ENCODE peak calls at places on chromosomes 6 and 20, in five cellular contexts. S, Q, P, X and W are unnamed samples.

GRCh38 chr6:44156494-44157151 is 2.0 kb upstream of the CAPN11 start:
- DNase-seq in S (peak), Q (no peak), P (no peak), X (no peak), W (no peak)

GRCh38 chr6:13012977-13013680 is 296.6 kb downstream of the PHACTR1 start:
- DNase-seq in S (peak), Q (no peak), P (peak), X (peak), W (peak)

GRCh38 chr6:12504325-12504966 is 212.1 kb upstream of the PHACTR1 start:
- DNase-seq in S (peak), Q (peak), P (no peak), X (no peak), W (no peak)

GRCh38 chr6:125114248-125114858 is 39.2 kb upstream of the TPD52L1 start:
- DNase-seq in S (peak), Q (peak), P (no peak), X (no peak), W (peak)

GRCh38 chr6:134753001-134753400 is 196.9 kb downstream of the ALDH8A1 start:
- DNase-seq in S (no peak), Q (no peak), P (no peak), X (no peak), W (no peak)

GRCh38 chr6:28142446-28142845 is 763 bp downstream of the ZKSCAN8 start:
- DNase-seq in S (no peak), Q (no peak), P (no peak), X (no peak), W (no peak)

GRCh38 chr20:58650181-58650775 is 805 bp upstream of the STX16 start:
- DNase-seq in S (no peak), Q (no peak), P (no peak), X (peak), W (peak)

GRCh38 chr6:22026160-22026678 is 270.6 kb downstream of the PRL start:
- DNase-seq in S (no peak), Q (no peak), P (no peak), X (no peak), W (no peak)

GRCh38 chr20:562232-562897 is 18.8 kb upstream of the CSNK2A1 start:
- DNase-seq in S (no peak), Q (no peak), P (no peak), X (no peak), W (no peak)

GRCh38 chr20:564195-564594 is 20.6 kb upstream of the CSNK2A1 start:
- DNase-seq in S (no peak), Q (no peak), P (no peak), X (no peak), W (no peak)

GRCh38 chr20:560680-561079 is 17.1 kb upstream of the CSNK2A1 start:
- DNase-seq in S (no peak), Q (no peak), P (no peak), X (no peak), W (no peak)

GRCh38 chr20:558117-558516 is 14.5 kb upstream of the CSNK2A1 start:
- DNase-seq in S (no peak), Q (no peak), P (no peak), X (no peak), W (no peak)

GRCh38 chr20:561437-562231 is 18.0 kb upstream of the CSNK2A1 start:
- DNase-seq in S (peak), Q (peak), P (peak), X (no peak), W (peak)
- TF ChIP-seq CTCF in S (peak), Q (peak), P (peak), X (peak), W (peak)

DNA sequence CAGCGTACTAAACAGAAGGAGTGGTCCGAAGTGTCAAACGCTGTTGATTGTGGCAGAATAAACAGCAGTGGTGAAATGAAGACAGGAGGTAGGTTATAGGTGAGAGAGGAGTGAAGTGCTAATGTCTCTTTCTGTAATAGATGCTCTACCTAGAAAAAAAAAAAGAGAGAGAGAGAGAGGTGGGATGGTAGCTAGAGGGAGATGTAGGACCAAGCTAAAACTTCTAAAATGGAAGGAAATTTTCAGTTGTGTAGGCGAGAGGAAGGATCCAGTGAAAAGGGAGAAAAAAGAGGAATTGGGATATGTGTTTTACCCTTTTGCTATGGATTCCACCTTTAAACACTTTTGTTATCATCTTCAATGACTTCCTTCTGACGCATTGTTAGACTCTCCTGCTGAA is 126.5 kb upstream of the BMP2 start:
- DNase-seq in S (no peak), Q (no peak), P (no peak), X (no peak), W (no peak)
- TF ChIP-seq CTCF in S (no peak), Q (no peak), P (no peak), X (no peak), W (no peak)

DNA sequence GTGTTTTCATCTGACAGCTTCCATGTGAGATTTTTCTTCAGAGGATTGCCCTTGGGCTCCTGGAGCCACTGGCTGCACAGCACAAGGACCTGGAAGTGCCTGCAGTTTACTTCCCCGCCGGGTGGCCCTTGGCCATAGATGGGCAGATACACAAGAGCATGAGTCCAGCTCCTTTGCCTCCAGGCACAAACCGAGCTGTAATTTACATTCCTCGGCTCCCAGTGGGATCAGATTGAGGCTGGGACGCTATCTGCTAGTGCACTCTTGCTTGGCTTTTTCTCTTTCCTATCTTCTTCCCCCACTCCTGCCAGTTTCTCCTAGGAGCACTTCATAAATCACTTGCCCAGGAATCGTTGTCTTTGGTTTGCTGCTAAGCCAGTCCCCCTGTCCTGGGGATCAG is 85.4 kb upstream of the RALY start:
- DNase-seq in S (no peak), Q (no peak), P (no peak), X (no peak), W (no peak)
- TF ChIP-seq CTCF in S (no peak), Q (no peak), P (no peak), X (no peak), W (no peak)

GRCh38 chr6:131929227-131929626 is 21.9 kb downstream of the CCN2 start:
- DNase-seq in S (no peak), Q (no peak), P (no peak), X (no peak), W (no peak)
- TF ChIP-seq CTCF in S (no peak), Q (peak), P (no peak), X (no peak), W (no peak)

DNA sequence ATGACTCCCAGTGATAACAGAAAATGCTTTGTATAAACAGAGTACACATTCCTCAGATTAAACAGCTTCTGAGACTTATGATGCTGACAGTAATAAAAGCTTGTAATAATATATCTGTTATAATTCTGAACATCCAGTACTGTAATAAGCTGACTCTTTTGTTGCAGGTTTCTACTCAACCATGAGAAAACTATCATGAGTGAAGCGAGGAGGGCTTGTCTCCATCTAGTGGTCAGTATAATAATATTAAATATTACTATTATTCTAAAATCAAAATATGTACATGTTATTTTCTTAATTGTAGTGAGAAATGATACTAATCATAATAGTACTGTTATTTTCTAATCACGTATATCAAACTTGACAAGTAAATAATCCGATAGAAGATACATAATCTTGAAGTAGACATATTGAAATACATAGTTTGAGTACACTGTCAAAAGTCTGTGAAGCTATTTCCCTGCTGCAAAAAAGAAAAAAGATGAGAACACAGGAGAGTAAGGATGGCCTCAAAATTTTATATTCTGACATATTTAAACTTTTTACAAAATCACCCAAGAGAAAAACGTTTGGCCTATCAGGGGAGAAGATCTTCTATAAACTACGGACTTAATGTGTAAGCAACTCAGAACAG is 183.1 kb downstream of the MOXD1 start:
- DNase-seq in S (no peak), Q (peak), P (no peak), X (no peak), W (no peak)
- TF ChIP-seq CTCF in S (no peak), Q (peak), P (no peak), X (peak), W (peak)

DNA sequence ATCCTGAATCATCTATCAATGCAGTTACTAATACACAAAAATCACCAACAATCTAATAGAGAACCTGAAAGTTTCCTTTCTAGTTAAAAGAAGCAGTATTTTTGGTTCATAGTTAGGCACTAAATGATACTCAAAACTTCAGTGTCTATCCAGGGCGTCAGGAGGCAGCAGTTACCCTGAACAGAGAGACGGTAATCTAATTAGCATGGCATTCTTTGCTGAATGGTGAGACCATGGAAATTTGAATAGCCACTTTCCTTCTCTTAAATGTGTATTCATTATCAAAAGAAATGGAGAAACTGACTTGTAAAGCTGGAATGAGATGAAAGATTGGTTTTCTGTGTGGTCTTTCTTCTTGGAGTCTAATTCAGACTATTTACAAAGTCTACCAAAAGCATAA is 146.6 kb upstream of the BMP5 start:
- DNase-seq in S (peak), Q (no peak), P (no peak), X (no peak), W (no peak)
- TF ChIP-seq CTCF in S (no peak), Q (no peak), P (no peak), X (no peak), W (no peak)

GRCh38 chr6:7087066-7087465 is 20.7 kb upstream of the RREB1 start:
- DNase-seq in S (no peak), Q (peak), P (no peak), X (no peak), W (no peak)
- TF ChIP-seq CTCF in S (no peak), Q (peak), P (no peak), X (no peak), W (no peak)

GRCh38 chr20:51376121-51376520 is 166.4 kb downstream of the NFATC2 start:
- DNase-seq in S (no peak), Q (no peak), P (no peak), X (no peak), W (no peak)

GRCh38 chr20:51377132-51377531 is 165.4 kb downstream of the NFATC2 start:
- DNase-seq in S (no peak), Q (no peak), P (no peak), X (no peak), W (no peak)

GRCh38 chr20:51379601-51380341 is 162.7 kb downstream of the NFATC2 start:
- DNase-seq in S (no peak), Q (no peak), P (no peak), X (no peak), W (no peak)

GRCh38 chr20:51380401-51381385 is 161.8 kb downstream of the NFATC2 start:
- DNase-seq in S (no peak), Q (no peak), P (no peak), X (no peak), W (no peak)

GRCh38 chr20:51378171-51378928 is 164.2 kb downstream of the NFATC2 start:
- DNase-seq in S (peak), Q (no peak), P (no peak), X (no peak), W (no peak)
- TF ChIP-seq CTCF in S (no peak), Q (no peak), P (no peak), X (no peak), W (no peak)